ENCODE peak calls at places on chromosomes 13 and 19, in nine cellular contexts. S, N, W, B, R, D, Q, T and H are unnamed samples.

GRCh38 chr19:16862826-16863405 is 25.9 kb upstream of the F2RL3 start:
- DNase-seq in S (no peak), N (no peak), W (peak), B (no peak), R (no peak), D (no peak), Q (no peak), T (no peak), H (no peak)

GRCh38 chr19:7533281-7533819 is 2.2 kb upstream of the PNPLA6 start:
- DNase-seq in S (no peak), N (no peak), W (no peak), B (no peak), R (no peak), D (no peak), Q (no peak), T (peak), H (no peak)

GRCh38 chr19:3047307-3048189 is 14.7 kb downstream of the TLE5 start:
- DNase-seq in S (peak), N (no peak), W (no peak), B (peak), R (peak), D (peak), Q (peak), T (peak), H (peak)

GRCh38 chr13:44806841-44807240 is 182.4 kb downstream of the NUFIP1 start:
- DNase-seq in S (no peak), N (no peak), W (no peak), B (no peak), R (no peak), D (no peak), Q (no peak), T (no peak), H (no peak)

GRCh38 chr19:29872224-29872731 is 60.5 kb downstream of the CCNE1 start:
- DNase-seq in S (no peak), N (no peak), W (no peak), B (peak), R (no peak), D (no peak), Q (no peak), T (no peak), H (no peak)

GRCh38 chr13:94705081-94705751 is 7.1 kb downstream of the SOX21 start:
- DNase-seq in S (no peak), N (no peak), W (peak), B (no peak), R (no peak), D (no peak), Q (no peak), T (no peak), H (no peak)

GRCh38 chr13:30479590-30480219 is 14.0 kb upstream of the HMGB1 start:
- DNase-seq in S (no peak), N (no peak), W (no peak), B (no peak), R (no peak), D (no peak), Q (no peak), T (no peak), H (no peak)

GRCh38 chr13:98909016-98909415 is 68.8 kb downstream of the DOCK9 start:
- DNase-seq in S (no peak), N (no peak), W (no peak), B (peak), R (no peak), D (no peak), Q (no peak), T (no peak), H (no peak)

GRCh38 chr19:4969772-4970531 is 1.0 kb downstream of the KDM4B start:
- DNase-seq in S (no peak), N (peak), W (peak), B (peak), R (no peak), D (no peak), Q (no peak), T (no peak), H (no peak)

GRCh38 chr19:13813147-13813546 is 17.9 kb downstream of the ZSWIM4 start:
- DNase-seq in S (no peak), N (no peak), W (no peak), B (no peak), R (no peak), D (no peak), Q (no peak), T (no peak), H (no peak)

GRCh38 chr19:38004505-38005223 is 97.7 kb downstream of the SIPA1L3 start:
- DNase-seq in S (no peak), N (no peak), W (peak), B (no peak), R (no peak), D (peak), Q (peak), T (peak), H (peak)

GRCh38 chr19:47663911-47664771 is 49.1 kb upstream of the EHD2 start:
- DNase-seq in S (no peak), N (no peak), W (no peak), B (no peak), R (no peak), D (peak), Q (peak), T (peak), H (peak)

GRCh38 chr13:24038846-24039330 is 121.6 kb upstream of the SPATA13 start:
- DNase-seq in S (no peak), N (no peak), W (no peak), B (no peak), R (no peak), D (peak), Q (no peak), T (no peak), H (no peak)

GRCh38 chr19:17909017-17909732 is 23.6 kb upstream of the CCDC124 start:
- DNase-seq in S (no peak), N (no peak), W (no peak), B (no peak), R (no peak), D (no peak), Q (no peak), T (no peak), H (no peak)

GRCh38 chr19:6690160-6690885 is 20.4 kb upstream of the TNFSF14 start:
- DNase-seq in S (no peak), N (no peak), W (no peak), B (no peak), R (no peak), D (no peak), Q (no peak), T (no peak), H (no peak)

GRCh38 chr13:84651288-84651687 is 769.0 kb upstream of the SLITRK1 start:
- DNase-seq in S (no peak), N (no peak), W (no peak), B (no peak), R (no peak), D (peak), Q (no peak), T (peak), H (peak)

GRCh38 chr19:33373701-33374405 is at the start of gene CEBPG:
- DNase-seq in S (peak), N (peak), W (peak), B (peak), R (peak), D (peak), Q (peak), T (peak), H (no peak)

GRCh38 chr19:42170715-42171114 is 38.5 kb upstream of the POU2F2 start:
- DNase-seq in S (no peak), N (no peak), W (no peak), B (no peak), R (no peak), D (no peak), Q (no peak), T (no peak), H (no peak)

GRCh38 chr13:48594080-48594815 is 59.5 kb upstream of the CYSLTR2 start:
- DNase-seq in S (no peak), N (no peak), W (no peak), B (no peak), R (no peak), D (no peak), Q (no peak), T (no peak), H (no peak)

GRCh38 chr19:38706792-38707511 is 37.3 kb downstream of the CAPN12 start:
- DNase-seq in S (no peak), N (no peak), W (no peak), B (no peak), R (no peak), D (no peak), Q (no peak), T (no peak), H (no peak)

GRCh38 chr13:59398127-59398526 is 765.6 kb downstream of the DIAPH3 start:
- DNase-seq in S (no peak), N (no peak), W (no peak), B (no peak), R (no peak), D (no peak), Q (no peak), T (no peak), H (no peak)

GRCh38 chr19:39141929-39142328 is 16.3 kb downstream of the PAK4 start:
- DNase-seq in S (no peak), N (no peak), W (no peak), B (no peak), R (no peak), D (no peak), Q (no peak), T (no peak), H (no peak)

GRCh38 chr13:30108913-30109237 is 198.5 kb downstream of the KATNAL1 start:
- DNase-seq in S (no peak), N (no peak), W (no peak), B (no peak), R (no peak), D (no peak), Q (no peak), T (no peak), H (no peak)

GRCh38 chr19:48627211-48627864 is 8.0 kb downstream of the SPHK2 start:
- DNase-seq in S (no peak), N (no peak), W (no peak), B (peak), R (no peak), D (no peak), Q (no peak), T (no peak), H (no peak)

GRCh38 chr13:105587786-105588185 is 947.7 kb downstream of the EFNB2 start:
- DNase-seq in S (no peak), N (no peak), W (no peak), B (no peak), R (no peak), D (peak), Q (peak), T (no peak), H (peak)